ENCODE peak calls at places on chromosomes 6 and 20, in five cellular contexts. One of them, this sample, is unnamed.

GRCh38 chr6:137095093-137095492 is 50.3 kb upstream of the IL20RA start:
- DNase-seq in HepG2: no peak
- DNase-seq in HCT116: no peak
- DNase-seq in K562: no peak
- DNase-seq in GM12878: no peak
- DNase-seq in this sample: no peak

GRCh38 chr20:3423126-3423525 is 15.7 kb upstream of the DNAAF9 start:
- DNase-seq in HepG2: no peak
- DNase-seq in HCT116: no peak
- DNase-seq in K562: no peak
- DNase-seq in GM12878: no peak
- DNase-seq in this sample: no peak

GRCh38 chr6:115004204-115004603 is 661.4 kb upstream of the HS3ST5 start:
- DNase-seq in HepG2: no peak
- DNase-seq in HCT116: no peak
- DNase-seq in K562: no peak
- DNase-seq in GM12878: no peak
- DNase-seq in this sample: no peak

GRCh38 chr20:17609978-17610377 is 40.1 kb downstream of the DSTN start:
- DNase-seq in HepG2: no peak
- DNase-seq in HCT116: no peak
- DNase-seq in K562: no peak
- DNase-seq in GM12878: no peak
- DNase-seq in this sample: peak

GRCh38 chr6:156471000-156471399 is 306.2 kb upstream of the ARID1B start:
- DNase-seq in HepG2: no peak
- DNase-seq in HCT116: no peak
- DNase-seq in K562: no peak
- DNase-seq in GM12878: no peak
- DNase-seq in this sample: no peak

GRCh38 chr6:33192671-33193602 is 670 bp upstream of the COL11A2 start:
- DNase-seq in HepG2: no peak
- DNase-seq in HCT116: no peak
- DNase-seq in K562: no peak
- DNase-seq in GM12878: no peak
- DNase-seq in this sample: no peak

GRCh38 chr20:35145141-35145564 is 2.0 kb downstream of the EDEM2 start:
- DNase-seq in HepG2: peak
- DNase-seq in HCT116: peak
- DNase-seq in K562: peak
- DNase-seq in GM12878: peak
- DNase-seq in this sample: no peak

GRCh38 chr6:149041953-149042352 is 275.6 kb upstream of the TAB2 start:
- DNase-seq in HepG2: no peak
- DNase-seq in HCT116: no peak
- DNase-seq in K562: no peak
- DNase-seq in GM12878: no peak
- DNase-seq in this sample: no peak

GRCh38 chr6:16663896-16664295 is 97.4 kb downstream of the ATXN1 start:
- DNase-seq in HepG2: no peak
- DNase-seq in HCT116: no peak
- DNase-seq in K562: no peak
- DNase-seq in GM12878: no peak
- DNase-seq in this sample: no peak

GRCh38 chr20:62793757-62794006 is 2.6 kb upstream of the MRGBP start:
- DNase-seq in HepG2: no peak
- DNase-seq in HCT116: no peak
- DNase-seq in K562: no peak
- DNase-seq in GM12878: no peak
- DNase-seq in this sample: no peak

GRCh38 chr6:17867880-17868279 is 119.6 kb downstream of the KIF13A start:
- DNase-seq in HepG2: peak
- DNase-seq in HCT116: no peak
- DNase-seq in K562: no peak
- DNase-seq in GM12878: no peak
- DNase-seq in this sample: no peak

GRCh38 chr6:129748901-129749748 is 39.1 kb upstream of the ARHGAP18 start:
- DNase-seq in HepG2: no peak
- DNase-seq in HCT116: peak
- DNase-seq in K562: no peak
- DNase-seq in GM12878: no peak
- DNase-seq in this sample: no peak

GRCh38 chr6:94639564-94639963 is 937.8 kb upstream of the MANEA start:
- DNase-seq in HepG2: no peak
- DNase-seq in HCT116: no peak
- DNase-seq in K562: no peak
- DNase-seq in GM12878: no peak
- DNase-seq in this sample: no peak

GRCh38 chr20:36614781-36615557 is 9.4 kb downstream of the RAB5IF start:
- DNase-seq in HepG2: no peak
- DNase-seq in HCT116: no peak
- DNase-seq in K562: no peak
- DNase-seq in GM12878: no peak
- DNase-seq in this sample: no peak

GRCh38 chr6:110462884-110463481 is 13.4 kb downstream of the SLC22A16 start:
- DNase-seq in HepG2: no peak
- DNase-seq in HCT116: no peak
- DNase-seq in K562: no peak
- DNase-seq in GM12878: no peak
- DNase-seq in this sample: no peak

GRCh38 chr20:6718660-6719059 is 48.8 kb upstream of the BMP2 start:
- DNase-seq in HepG2: no peak
- DNase-seq in HCT116: no peak
- DNase-seq in K562: no peak
- DNase-seq in GM12878: no peak
- DNase-seq in this sample: no peak

GRCh38 chr20:37108676-37109075 is 12.9 kb upstream of the RBL1 start:
- DNase-seq in HepG2: no peak
- DNase-seq in HCT116: no peak
- DNase-seq in K562: no peak
- DNase-seq in GM12878: no peak
- DNase-seq in this sample: no peak

GRCh38 chr20:3192226-3193015 is 12.1 kb downstream of the DDRGK1 start:
- DNase-seq in HepG2: no peak
- DNase-seq in HCT116: no peak
- DNase-seq in K562: no peak
- DNase-seq in GM12878: no peak
- DNase-seq in this sample: no peak

GRCh38 chr6:87146363-87146762 is 9.0 kb upstream of the ZNF292 start:
- DNase-seq in HepG2: no peak
- DNase-seq in HCT116: no peak
- DNase-seq in K562: no peak
- DNase-seq in GM12878: no peak
- DNase-seq in this sample: no peak

GRCh38 chr6:39653631-39654030 is 71.6 kb downstream of the KIF6 start:
- DNase-seq in HepG2: no peak
- DNase-seq in HCT116: no peak
- DNase-seq in K562: no peak
- DNase-seq in GM12878: no peak
- DNase-seq in this sample: no peak

GRCh38 chr6:131747821-131748353 is 37.1 kb upstream of the CTAGE9 start:
- DNase-seq in HepG2: no peak
- DNase-seq in HCT116: no peak
- DNase-seq in K562: no peak
- DNase-seq in GM12878: no peak
- DNase-seq in this sample: no peak

GRCh38 chr6:94344866-94345265 is 925.5 kb upstream of the EPHA7 start:
- DNase-seq in HepG2: no peak
- DNase-seq in HCT116: no peak
- DNase-seq in K562: no peak
- DNase-seq in GM12878: no peak
- DNase-seq in this sample: no peak

GRCh38 chr20:13149371-13149770 is 71.7 kb upstream of the ISM1 start:
- DNase-seq in HepG2: no peak
- DNase-seq in HCT116: no peak
- DNase-seq in K562: no peak
- DNase-seq in GM12878: no peak
- DNase-seq in this sample: no peak

GRCh38 chr6:168326294-168327261 is 7.0 kb upstream of the DACT2 start:
- DNase-seq in HepG2: peak
- DNase-seq in HCT116: no peak
- DNase-seq in K562: no peak
- DNase-seq in GM12878: no peak
- DNase-seq in this sample: no peak

GRCh38 chr6:157841211-157841840 is 18.3 kb downstream of the SNX9 start:
- DNase-seq in HepG2: no peak
- DNase-seq in HCT116: peak
- DNase-seq in K562: peak
- DNase-seq in GM12878: peak
- DNase-seq in this sample: no peak

GRCh38 chr20:1299522-1299921 is 29.4 kb downstream of the SDCBP2 start:
- DNase-seq in HepG2: no peak
- DNase-seq in HCT116: peak
- DNase-seq in K562: peak
- DNase-seq in GM12878: no peak
- DNase-seq in this sample: no peak
- TF ChIP-seq ZNF274 in HepG2: no peak
- TF ChIP-seq ZNF274 in HCT116: no peak
- TF ChIP-seq ZNF274 in K562: no peak
- TF ChIP-seq ZNF274 in GM12878: no peak
- TF ChIP-seq ZNF274 in this sample: no peak

DNA sequence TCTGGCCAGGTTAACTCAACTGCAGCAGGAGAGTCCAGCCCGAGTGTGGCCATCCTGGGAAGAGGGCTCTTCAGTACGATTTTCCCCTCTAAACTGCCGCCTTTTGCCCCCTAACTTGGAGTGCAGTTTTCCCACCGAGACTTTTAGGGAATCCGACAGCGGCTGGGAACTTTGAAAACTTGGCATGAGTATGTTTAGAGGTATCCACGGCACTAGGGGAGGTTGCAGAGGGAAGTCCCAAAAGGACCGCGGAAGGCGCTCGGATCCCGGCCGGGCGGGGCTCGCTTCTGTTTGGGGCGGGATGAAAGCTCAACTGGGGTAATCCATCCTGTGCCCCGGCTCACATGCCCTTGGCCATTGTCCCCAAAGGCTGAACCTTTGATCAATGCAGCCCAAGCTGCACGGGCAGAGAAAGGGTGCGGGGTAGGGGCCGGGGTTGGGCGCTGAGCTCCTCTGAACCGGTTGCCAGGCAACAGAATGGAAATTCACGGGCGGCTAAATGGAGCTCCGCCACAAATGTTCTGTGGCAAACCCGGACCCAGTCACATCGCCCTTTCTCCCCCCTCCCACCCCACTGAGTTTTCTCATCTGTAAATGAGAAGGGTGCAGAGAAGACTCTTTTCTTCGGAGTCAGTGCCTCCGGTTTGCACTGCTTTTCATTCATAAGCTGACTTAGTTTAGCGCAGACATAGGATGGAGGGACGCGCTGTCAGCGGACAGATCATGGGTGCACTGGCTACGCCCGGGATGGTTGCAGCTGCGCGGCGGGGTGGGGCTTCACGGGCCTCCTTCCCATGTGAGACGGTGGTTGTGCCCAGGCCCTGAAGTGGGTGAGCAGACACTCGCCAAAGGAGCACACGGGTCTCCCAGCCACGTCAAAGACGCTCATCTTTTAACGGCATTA is 2.3 kb downstream of the BMP6 start:
- DNase-seq in HepG2: no peak
- DNase-seq in HCT116: no peak
- DNase-seq in K562: no peak
- DNase-seq in GM12878: no peak
- DNase-seq in this sample: peak
- TF ChIP-seq POLR2A in HepG2: no peak
- TF ChIP-seq POLR2A in HCT116: no peak
- TF ChIP-seq POLR2A in K562: no peak
- TF ChIP-seq POLR2A in GM12878: no peak
- TF ChIP-seq POLR2A in this sample: no peak

DNA sequence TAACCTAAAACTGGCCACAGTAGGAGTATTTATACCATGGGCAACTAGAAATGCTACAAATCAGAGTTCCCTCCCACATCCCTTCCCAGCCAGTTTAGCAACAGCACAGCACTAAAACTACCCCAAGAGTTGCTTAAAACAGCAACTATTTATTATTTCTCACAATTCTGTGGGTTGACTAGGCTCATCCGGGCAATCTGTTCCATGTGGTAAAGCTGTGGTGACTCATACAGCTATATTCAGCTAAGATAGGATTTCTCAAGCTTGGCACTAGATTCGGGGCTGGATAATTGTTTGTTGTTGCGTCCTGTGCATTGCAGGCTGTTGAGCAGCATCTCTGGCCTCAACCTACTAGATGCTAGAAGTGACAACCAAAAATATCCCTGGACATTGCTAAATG is 8.6 kb upstream of the HECA start:
- DNase-seq in HepG2: no peak
- DNase-seq in HCT116: no peak
- DNase-seq in K562: no peak
- DNase-seq in GM12878: no peak
- DNase-seq in this sample: no peak
- TF ChIP-seq ZNF274 in HepG2: no peak
- TF ChIP-seq ZNF274 in HCT116: no peak
- TF ChIP-seq ZNF274 in K562: no peak
- TF ChIP-seq ZNF274 in GM12878: no peak
- TF ChIP-seq ZNF274 in this sample: no peak

GRCh38 chr20:44432618-44433577 is 42.8 kb upstream of the TTPAL start:
- DNase-seq in HepG2: no peak
- DNase-seq in HCT116: no peak
- DNase-seq in K562: no peak
- DNase-seq in GM12878: no peak
- DNase-seq in this sample: no peak

GRCh38 chr20:44438782-44439181 is 36.9 kb upstream of the TTPAL start:
- DNase-seq in HepG2: no peak
- DNase-seq in HCT116: no peak
- DNase-seq in K562: no peak
- DNase-seq in GM12878: no peak
- DNase-seq in this sample: no peak

GRCh38 chr20:44437497-44437896 is 38.2 kb upstream of the TTPAL start:
- DNase-seq in HepG2: no peak
- DNase-seq in HCT116: no peak
- DNase-seq in K562: no peak
- DNase-seq in GM12878: no peak
- DNase-seq in this sample: no peak

GRCh38 chr20:44433751-44434538 is 41.7 kb upstream of the TTPAL start:
- DNase-seq in HepG2: peak
- DNase-seq in HCT116: no peak
- DNase-seq in K562: no peak
- DNase-seq in GM12878: no peak
- DNase-seq in this sample: no peak

DNA sequence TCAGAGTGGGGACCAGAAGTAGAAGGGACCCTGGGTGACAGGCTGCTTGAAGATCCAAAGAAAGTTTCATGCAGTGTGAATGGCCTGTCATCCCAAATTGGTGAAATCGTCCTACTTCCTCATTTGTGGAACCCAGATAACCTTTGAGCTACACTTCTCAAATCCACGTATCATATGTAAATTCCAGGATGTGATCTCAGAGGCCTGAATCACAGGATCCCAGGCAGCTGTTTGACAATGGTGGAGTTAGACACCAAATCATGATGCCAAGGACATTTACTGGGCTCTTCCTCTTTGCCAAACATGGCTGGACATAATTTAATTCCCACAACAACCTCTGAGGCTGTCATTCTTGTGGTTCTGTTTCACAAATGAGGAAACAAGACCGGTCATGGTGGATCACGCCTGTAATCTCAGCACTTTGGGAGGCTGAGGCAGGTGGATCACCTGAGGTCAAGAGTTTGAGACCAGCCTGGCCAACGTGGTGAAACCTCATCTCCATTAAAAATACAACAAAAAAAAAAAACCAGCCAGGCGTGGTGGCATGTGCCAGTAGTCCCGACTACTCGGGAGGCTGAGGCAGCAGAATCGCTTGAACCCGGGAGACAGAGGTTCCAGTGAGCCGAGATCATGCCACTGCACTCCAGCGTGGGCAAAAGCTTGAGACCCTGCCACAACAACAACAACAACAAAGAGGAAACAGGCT is 39.9 kb upstream of the TTPAL start:
- DNase-seq in HepG2: peak
- DNase-seq in HCT116: no peak
- DNase-seq in K562: no peak
- DNase-seq in GM12878: no peak
- DNase-seq in this sample: no peak
- TF ChIP-seq POLR2A in HepG2: no peak
- TF ChIP-seq POLR2A in HCT116: no peak
- TF ChIP-seq POLR2A in K562: no peak
- TF ChIP-seq POLR2A in GM12878: no peak
- TF ChIP-seq POLR2A in this sample: no peak

This sample was measured in H1.